ENCODE peak calls at places on chromosomes 6 and 20, in nine cellular contexts. G is NCI-H345; P is stimulated activated CD4-positive, alpha-beta T cell treated with anti-CD3 and anti-CD28 coated beads, Interleukin-15, amount 100 ng/mL, for 24 hours; K is stomach; I is ovary; Z is activated T-cell treated with anti-CD3 and anti-CD28 coated beads, Interleukin-2, amount 50 U/mL, for 24 hours; X is fibroblast of lung; J is neuronal stem cell; H is Ammon's horn. D is an unnamed sample.

GRCh38 chr6:146874278-146875018 is 275.7 kb downstream of the ADGB start:
- DNase-seq in G (no peak), P (no peak), K (no peak), I (no peak), Z (no peak), X (no peak), J (no peak), H (no peak), D (no peak)

GRCh38 chr20:32837157-32837556 is 17.4 kb downstream of the MAPRE1 start:
- DNase-seq in G (no peak), P (no peak), K (no peak), I (no peak), Z (no peak), X (no peak), J (no peak), H (no peak), D (no peak)

GRCh38 chr20:11124849-11125505 is 451.2 kb upstream of the JAG1 start:
- DNase-seq in G (no peak), P (no peak), K (no peak), I (no peak), Z (no peak), X (no peak), J (no peak), H (peak; percentile 66), D (no peak)

GRCh38 chr6:15062311-15063252 is 183.3 kb upstream of the JARID2 start:
- DNase-seq in G (no peak), P (no peak), K (no peak), I (no peak), Z (no peak), X (peak; percentile 99), J (no peak), H (no peak), D (no peak)

GRCh38 chr6:36249010-36249409 is 20.9 kb upstream of the PNPLA1 start:
- DNase-seq in G (no peak), P (no peak), K (no peak), I (no peak), Z (no peak), X (peak; percentile 16), J (no peak), H (no peak), D (no peak)

GRCh38 chr6:168134399-168135201 is 55.6 kb upstream of the FRMD1 start:
- DNase-seq in G (peak; percentile 66), P (no peak), K (no peak), I (no peak), Z (no peak), X (no peak), J (no peak), H (no peak), D (peak; percentile 80)

GRCh38 chr20:21702553-21703467 is 2.7 kb upstream of the PAX1 start:
- DNase-seq in G (no peak), P (peak; percentile 76), K (no peak), I (peak; percentile 11), Z (peak; percentile 43), X (peak; percentile 0), J (peak; percentile 86), H (peak; percentile 56), D (peak; percentile 92)

GRCh38 chr6:38681850-38682249 is 21.1 kb downstream of the GLO1 start:
- DNase-seq in G (no peak), P (no peak), K (no peak), I (no peak), Z (no peak), X (no peak), J (no peak), H (no peak), D (no peak)

GRCh38 chr20:50312002-50312681 is 121.5 kb downstream of the CEBPB start:
- DNase-seq in G (no peak), P (no peak), K (no peak), I (no peak), Z (no peak), X (no peak), J (no peak), H (no peak), D (peak; percentile 64)

GRCh38 chr6:31737315-31738047 is 1.2 kb upstream of the CLIC1 start:
- DNase-seq in G (peak; percentile 40), P (no peak), K (no peak), I (no peak), Z (no peak), X (no peak), J (peak; percentile 65), H (no peak), D (no peak)

GRCh38 chr20:36527331-36528125 is 13.8 kb upstream of the MYL9 start:
- DNase-seq in G (no peak), P (no peak), K (no peak), I (peak; percentile 85), Z (no peak), X (no peak), J (no peak), H (no peak), D (no peak)

GRCh38 chr6:31087494-31088089 is 24.8 kb downstream of the C6orf15 start:
- DNase-seq in G (peak; percentile 89), P (peak; percentile 92), K (peak; percentile 91), I (peak; percentile 82), Z (peak; percentile 88), X (peak; percentile 77), J (peak; percentile 90), H (peak; percentile 92), D (peak; percentile 96)

GRCh38 chr20:59812286-59813125 is 120.9 kb downstream of the SYCP2 start:
- DNase-seq in G (no peak), P (no peak), K (peak; percentile 23), I (peak; percentile 4), Z (no peak), X (no peak), J (no peak), H (no peak), D (peak; percentile 6)

GRCh38 chr6:327538-328183 is 35.4 kb downstream of the DUSP22 start:
- DNase-seq in G (no peak), P (no peak), K (no peak), I (no peak), Z (peak; percentile 26), X (peak; percentile 72), J (no peak), H (no peak), D (no peak)

GRCh38 chr20:41149679-41150131 is 12.4 kb downstream of the PLCG1 start:
- DNase-seq in G (no peak), P (no peak), K (no peak), I (no peak), Z (no peak), X (peak; percentile 57), J (no peak), H (no peak), D (no peak)

GRCh38 chr6:2430617-2431016 is 185.2 kb upstream of the GMDS start:
- DNase-seq in G (no peak), P (no peak), K (no peak), I (no peak), Z (no peak), X (no peak), J (no peak), H (no peak), D (no peak)

GRCh38 chr6:82989891-82990290 is 75.8 kb downstream of the UBE3D start:
- DNase-seq in G (no peak), P (no peak), K (no peak), I (no peak), Z (no peak), X (no peak), J (no peak), H (no peak), D (no peak)

GRCh38 chr6:130035211-130035610 is 16.8 kb downstream of the L3MBTL3 start:
- DNase-seq in G (no peak), P (no peak), K (no peak), I (no peak), Z (no peak), X (no peak), J (no peak), H (no peak), D (no peak)

GRCh38 chr6:165986647-165987482 is 180.8 kb downstream of the TBXT start:
- DNase-seq in G (no peak), P (no peak), K (no peak), I (peak; percentile 49), Z (no peak), X (peak; percentile 49), J (no peak), H (no peak), D (no peak)

GRCh38 chr6:110643175-110643574 is 166.8 kb upstream of the SLC22A16 start:
- DNase-seq in G (no peak), P (no peak), K (no peak), I (no peak), Z (no peak), X (peak; percentile 38), J (no peak), H (no peak), D (no peak)

GRCh38 chr6:26003102-26003694 is 40.6 kb downstream of the TRIM38 start:
- DNase-seq in G (peak; percentile 52), P (peak; percentile 61), K (peak; percentile 66), I (peak; percentile 48), Z (peak; percentile 43), X (peak; percentile 41), J (no peak), H (peak; percentile 74), D (peak; percentile 52)

GRCh38 chr6:3724451-3725144 is 26.9 kb downstream of the PXDC1 start:
- DNase-seq in G (no peak), P (no peak), K (no peak), I (no peak), Z (no peak), X (peak; percentile 32), J (no peak), H (no peak), D (no peak)

GRCh38 chr6:55617272-55617671 is 38.3 kb upstream of the HMGCLL1 start:
- DNase-seq in G (no peak), P (no peak), K (no peak), I (no peak), Z (no peak), X (peak; percentile 25), J (no peak), H (no peak), D (no peak)

GRCh38 chr20:19992996-19993908 is 23.9 kb upstream of the NAA20 start:
- DNase-seq in G (no peak), P (no peak), K (no peak), I (peak; percentile 47), Z (no peak), X (peak; percentile 95), J (no peak), H (no peak), D (no peak)

GRCh38 chr6:6004147-6004995 is 2.4 kb downstream of the NRN1 start:
- DNase-seq in G (no peak), P (no peak), K (no peak), I (no peak), Z (peak; percentile 41), X (no peak), J (no peak), H (peak; percentile 30), D (no peak)

GRCh38 chr6:95578106-95578410 is 723 bp downstream of the MANEA start:
- DNase-seq in G (peak; percentile 52), P (no peak), K (no peak), I (no peak), Z (no peak), X (no peak), J (no peak), H (no peak), D (no peak)

GRCh38 chr6:157990321-157991066 is 8.8 kb downstream of the SYNJ2 start:
- DNase-seq in G (no peak), P (peak; percentile 53), K (no peak), I (no peak), Z (peak; percentile 49), X (peak; percentile 33), J (no peak), H (no peak), D (no peak)

GRCh38 chr6:99612551-99613397 is 6.1 kb downstream of the PRDM13 start:
- DNase-seq in G (peak; percentile 60), P (peak; percentile 14), K (no peak), I (no peak), Z (peak; percentile 39), X (no peak), J (no peak), H (no peak), D (no peak)

GRCh38 chr6:90835584-90836212 is 248.8 kb upstream of the MAP3K7 start:
- DNase-seq in G (peak; percentile 18), P (no peak), K (peak; percentile 77), I (no peak), Z (no peak), X (no peak), J (no peak), H (no peak), D (no peak)

GRCh38 chr20:5264807-5265206 is 51.9 kb downstream of the PROKR2 start:
- DNase-seq in G (no peak), P (no peak), K (no peak), I (no peak), Z (no peak), X (no peak), J (no peak), H (no peak), D (no peak)

GRCh38 chr6:150751296-150751695 is 114.2 kb upstream of the MTHFD1L start:
- DNase-seq in G (no peak), P (no peak), K (no peak), I (no peak), Z (no peak), X (peak; percentile 84), J (no peak), H (no peak), D (no peak)

D was measured in lower leg skin.